ENCODE peak calls at places on chromosome 9, in seven cellular contexts. H is HL-60, A is esophagus muscularis mucosa, M is GM23338, J is stomach, T is sigmoid colon, I is H1. Y is an unnamed sample.

GRCh38 chr9:93683331-93684134 is 107.1 kb downstream of the PHF2 start:
- DNase-seq in H (no peak), A (peak), M (no peak), J (peak), T (no peak), I (no peak), Y (peak)

GRCh38 chr9:84670106-84670800 is 724 bp downstream of the NTRK2 start:
- DNase-seq in H (no peak), A (no peak), M (peak), J (no peak), T (no peak), I (no peak), Y (no peak)

GRCh38 chr9:104073770-104074133 is 20.4 kb upstream of the SMC2 start:
- DNase-seq in H (no peak), A (no peak), M (no peak), J (no peak), T (no peak), I (no peak), Y (no peak)

GRCh38 chr9:82168585-82168984 is 180.0 kb downstream of the SPATA31D1 start:
- DNase-seq in H (no peak), A (no peak), M (no peak), J (no peak), T (no peak), I (no peak), Y (no peak)

GRCh38 chr9:134945509-134946275 is 28.0 kb upstream of the FCN1 start:
- DNase-seq in H (no peak), A (no peak), M (no peak), J (no peak), T (no peak), I (no peak), Y (no peak)

GRCh38 chr9:135338546-135338945 is 141.0 kb upstream of the PPP1R26 start:
- DNase-seq in H (no peak), A (no peak), M (no peak), J (peak), T (peak), I (no peak), Y (no peak)

GRCh38 chr9:19087601-19088000 is 15.1 kb downstream of the HAUS6 start:
- DNase-seq in H (no peak), A (no peak), M (no peak), J (no peak), T (no peak), I (no peak), Y (no peak)

GRCh38 chr9:137721479-137721878 is 102.7 kb downstream of the EHMT1 start:
- DNase-seq in H (no peak), A (no peak), M (no peak), J (no peak), T (no peak), I (no peak), Y (no peak)

GRCh38 chr9:92607088-92607487 is 62.8 kb downstream of the IPPK start:
- DNase-seq in H (no peak), A (no peak), M (no peak), J (no peak), T (no peak), I (no peak), Y (no peak)

GRCh38 chr9:135260776-135261175 is 173.3 kb downstream of the OLFM1 start:
- DNase-seq in H (no peak), A (no peak), M (peak), J (no peak), T (no peak), I (no peak), Y (no peak)

GRCh38 chr9:133944746-133945135 is 47.4 kb downstream of the VAV2 start:
- DNase-seq in H (no peak), A (no peak), M (no peak), J (no peak), T (no peak), I (no peak), Y (no peak)

GRCh38 chr9:126412945-126413344 is 86.3 kb downstream of the MVB12B start:
- DNase-seq in H (no peak), A (no peak), M (no peak), J (no peak), T (no peak), I (no peak), Y (no peak)

GRCh38 chr9:124621371-124622328 is 114.5 kb upstream of the NR5A1 start:
- DNase-seq in H (no peak), A (no peak), M (no peak), J (no peak), T (no peak), I (no peak), Y (no peak)

GRCh38 chr9:4088680-4089079 is 211.2 kb downstream of the GLIS3 start:
- DNase-seq in H (no peak), A (no peak), M (no peak), J (no peak), T (no peak), I (no peak), Y (no peak)

GRCh38 chr9:89776795-89777194 is 172.0 kb downstream of the GADD45G start:
- DNase-seq in H (no peak), A (no peak), M (no peak), J (no peak), T (no peak), I (no peak), Y (no peak)

GRCh38 chr9:2255128-2255527 is 240.0 kb downstream of the SMARCA2 start:
- DNase-seq in H (no peak), A (no peak), M (peak), J (no peak), T (no peak), I (no peak), Y (no peak)

GRCh38 chr9:99635032-99635431 is 186.7 kb upstream of the NR4A3 start:
- DNase-seq in H (no peak), A (no peak), M (no peak), J (no peak), T (no peak), I (no peak), Y (no peak)

GRCh38 chr9:104142799-104143553 is 48.9 kb downstream of the SMC2 start:
- DNase-seq in H (no peak), A (no peak), M (no peak), J (no peak), T (no peak), I (no peak), Y (no peak)

GRCh38 chr9:25678846-25679360 is 659 bp upstream of the TUSC1 start:
- DNase-seq in H (no peak), A (no peak), M (no peak), J (no peak), T (no peak), I (no peak), Y (no peak)

GRCh38 chr9:134607971-134608370 is 33.6 kb upstream of the COL5A1 start:
- DNase-seq in H (no peak), A (no peak), M (no peak), J (peak), T (no peak), I (no peak), Y (no peak)

GRCh38 chr9:27196383-27196782 is 87.4 kb downstream of the TEK start:
- DNase-seq in H (no peak), A (peak), M (no peak), J (no peak), T (no peak), I (no peak), Y (no peak)

GRCh38 chr9:124340219-124341069 is 74.8 kb downstream of the PSMB7 start:
- DNase-seq in H (no peak), A (no peak), M (no peak), J (no peak), T (no peak), I (no peak), Y (no peak)

GRCh38 chr9:38108326-38108725 is 39.3 kb upstream of the SHB start:
- DNase-seq in H (no peak), A (no peak), M (no peak), J (peak), T (no peak), I (no peak), Y (peak)

GRCh38 chr9:125532412-125532811 is 174.6 kb downstream of the MAPKAP1 start:
- DNase-seq in H (no peak), A (peak), M (no peak), J (no peak), T (no peak), I (no peak), Y (no peak)

GRCh38 chr9:34771023-34771422 is 61.1 kb upstream of the CCL21 start:
- DNase-seq in H (no peak), A (no peak), M (no peak), J (no peak), T (no peak), I (no peak), Y (no peak)
- TF ChIP-seq CTCF in H (no peak), A (no peak), M (no peak), J (no peak), T (no peak), I (no peak), Y (no peak)

GRCh38 chr9:70477907-70478480 is 63.5 kb upstream of the KLF9 start:
- DNase-seq in H (no peak), A (no peak), M (no peak), J (peak), T (peak), I (no peak), Y (no peak)
- TF ChIP-seq POLR2AphosphoS5 in H (no peak), A (peak), M (no peak), J (no peak), T (no peak), I (no peak), Y (no peak)

DNA sequence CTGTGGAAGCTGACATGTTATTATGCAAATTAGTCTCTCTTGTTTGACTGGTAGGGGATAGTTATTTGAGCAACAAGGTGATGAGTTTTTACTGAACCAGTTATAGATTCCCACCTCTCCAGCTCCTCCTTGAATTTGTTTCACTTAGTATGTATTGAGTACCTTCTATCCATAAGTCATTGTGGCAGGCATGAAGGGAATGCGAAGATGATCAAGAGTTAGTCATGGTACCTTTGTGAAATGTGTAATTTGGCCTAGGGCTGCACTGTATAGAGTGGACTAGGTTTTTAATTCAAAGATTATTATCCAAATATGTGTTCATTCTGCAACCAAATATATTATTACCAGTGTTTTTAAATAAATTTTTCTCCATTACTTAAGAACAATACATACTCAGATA is 110.1 kb downstream of the HACD4 start:
- DNase-seq in H (no peak), A (no peak), M (no peak), J (no peak), T (no peak), I (no peak), Y (no peak)
- TF ChIP-seq CTCF in H (no peak), A (no peak), M (no peak), J (no peak), T (no peak), I (no peak), Y (no peak)

GRCh38 chr9:112061152-112061740 is 113.9 kb downstream of the SUSD1 start:
- DNase-seq in H (peak), A (no peak), M (no peak), J (peak), T (peak), I (no peak), Y (no peak)

GRCh38 chr9:112063151-112063550 is 111.9 kb downstream of the SUSD1 start:
- DNase-seq in H (peak), A (no peak), M (no peak), J (no peak), T (no peak), I (no peak), Y (no peak)

GRCh38 chr9:112056986-112057385 is 118.1 kb downstream of the SUSD1 start:
- DNase-seq in H (no peak), A (no peak), M (no peak), J (no peak), T (no peak), I (no peak), Y (no peak)

GRCh38 chr9:112059980-112060348 is 115.1 kb downstream of the SUSD1 start:
- DNase-seq in H (no peak), A (no peak), M (no peak), J (no peak), T (no peak), I (no peak), Y (no peak)

DNA sequence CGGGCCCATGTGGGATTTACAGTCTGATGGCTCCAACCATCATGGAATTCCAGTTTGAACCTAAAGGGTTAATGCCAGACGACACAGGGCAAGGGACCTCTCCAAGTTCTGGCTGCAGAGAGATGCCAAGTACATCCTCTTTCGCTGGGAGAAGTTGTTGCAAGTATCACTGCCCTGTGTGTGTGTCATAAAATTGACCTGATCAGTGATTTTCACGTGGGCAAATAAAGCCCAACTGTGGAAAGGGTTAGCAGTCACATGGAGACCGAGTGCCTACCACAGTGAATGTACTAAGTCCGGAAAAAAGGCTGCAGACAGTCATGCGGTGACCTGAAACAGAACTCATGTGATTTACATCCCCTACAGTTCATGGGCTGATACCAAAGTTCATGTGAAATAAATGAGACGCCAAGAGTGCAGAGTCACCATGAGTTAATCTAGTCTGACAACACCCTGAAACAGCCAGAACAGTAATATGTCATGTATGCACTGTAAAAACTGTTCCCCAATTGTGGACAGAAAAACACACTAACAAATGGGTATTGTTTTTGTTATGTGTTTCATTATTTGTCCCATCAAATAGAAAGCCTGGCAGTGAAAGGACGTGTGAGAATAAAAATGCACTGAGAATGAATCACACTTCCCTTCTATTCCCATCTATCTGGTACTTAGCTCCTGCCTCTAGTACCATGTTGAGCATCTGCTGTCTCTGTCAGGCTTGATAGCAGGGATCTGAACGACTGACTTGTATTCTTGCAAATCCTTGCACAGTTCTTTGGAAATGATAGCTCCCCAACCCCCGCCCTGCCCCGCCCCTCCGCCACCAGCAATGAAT is 115.7 kb downstream of the SUSD1 start:
- DNase-seq in H (no peak), A (no peak), M (no peak), J (no peak), T (no peak), I (no peak), Y (no peak)
- TF ChIP-seq POLR2AphosphoS5 in H (no peak), A (peak), M (no peak), J (no peak), T (no peak), I (no peak), Y (peak)

GRCh38 chr9:76302543-76302942 is 91.7 kb downstream of the RFK start:
- DNase-seq in H (no peak), A (no peak), M (no peak), J (no peak), T (no peak), I (no peak), Y (no peak)

GRCh38 chr9:76298497-76299144 is 95.6 kb downstream of the RFK start:
- DNase-seq in H (no peak), A (no peak), M (peak), J (no peak), T (no peak), I (no peak), Y (no peak)

GRCh38 chr9:76297721-76298239 is 96.4 kb downstream of the RFK start:
- DNase-seq in H (no peak), A (no peak), M (no peak), J (no peak), T (peak), I (no peak), Y (peak)

GRCh38 chr9:76302947-76303550 is 91.2 kb downstream of the RFK start:
- DNase-seq in H (peak), A (no peak), M (peak), J (no peak), T (no peak), I (no peak), Y (no peak)
- TF ChIP-seq CTCF in H (no peak), A (peak), M (peak), J (peak), T (peak), I (peak), Y (peak)

GRCh38 chr9:731474-731873 is 110.0 kb upstream of the DMRT1 start:
- DNase-seq in H (no peak), A (no peak), M (no peak), J (no peak), T (no peak), I (no peak), Y (no peak)

GRCh38 chr9:739362-739761 is 102.1 kb upstream of the DMRT1 start:
- DNase-seq in H (no peak), A (no peak), M (no peak), J (no peak), T (no peak), I (no peak), Y (no peak)

GRCh38 chr9:737400-738120 is 103.9 kb upstream of the DMRT1 start:
- DNase-seq in H (no peak), A (no peak), M (no peak), J (no peak), T (no peak), I (no peak), Y (no peak)

GRCh38 chr9:738209-738915 is 103.1 kb upstream of the DMRT1 start:
- DNase-seq in H (no peak), A (no peak), M (no peak), J (no peak), T (peak), I (no peak), Y (no peak)

DNA sequence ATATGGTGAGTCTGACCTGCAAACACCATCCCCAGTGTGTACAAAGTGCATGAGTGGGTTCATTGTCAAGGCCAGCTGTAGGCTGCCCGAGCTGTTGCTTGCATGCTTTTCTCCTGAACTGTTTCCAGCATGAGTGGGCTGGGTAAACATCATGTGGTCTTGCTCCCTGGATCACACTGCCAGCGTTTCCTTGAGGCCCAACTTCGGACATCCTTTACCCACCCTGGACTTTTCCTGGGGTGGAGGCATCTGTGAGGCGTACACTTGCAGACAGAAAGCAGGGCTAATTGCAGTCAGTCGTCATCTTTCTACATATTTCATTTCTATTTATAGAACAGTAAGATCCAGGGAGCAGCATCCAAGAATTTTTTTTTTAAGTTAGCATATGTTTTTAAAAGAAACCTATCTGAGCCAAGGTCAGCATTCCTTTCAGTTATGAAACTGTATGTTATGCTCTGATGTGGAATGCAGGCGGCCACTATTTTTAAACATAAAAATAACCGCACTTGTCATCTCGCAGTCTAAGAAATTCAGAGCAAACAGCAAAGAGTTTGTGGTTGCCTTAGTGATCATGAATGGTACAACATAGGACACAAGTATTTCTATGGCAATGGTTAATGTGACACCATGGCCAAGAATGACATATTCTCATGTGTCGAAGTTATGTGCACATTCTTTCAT is 106.5 kb upstream of the DMRT1 start:
- DNase-seq in H (no peak), A (no peak), M (no peak), J (no peak), T (peak), I (no peak), Y (no peak)
- TF ChIP-seq POLR2AphosphoS5 in H (no peak), A (peak), M (no peak), J (no peak), T (peak), I (no peak), Y (no peak)

Y was measured in vagina.